ENCODE peak calls at places on chromosomes 2 and 18, in five cellular contexts. Y is glutamatergic neuron, Z is WTC11, F is MCF 10A, B is choroid plexus epithelial cell. Q is an unnamed sample.

GRCh38 chr2:239459056-239459455 is 58.2 kb upstream of the HDAC4 start:
- DNase-seq in Y (no peak), Z (no peak), F (no peak), B (no peak), Q (peak; percentile 29)

GRCh38 chr2:127932199-127932877 is 46.6 kb upstream of the AMMECR1L start:
- DNase-seq in Y (no peak), Z (no peak), F (peak; percentile 84), B (peak; percentile 60), Q (no peak)

GRCh38 chr2:10190255-10190654 is 67.7 kb downstream of the RRM2 start:
- DNase-seq in Y (no peak), Z (no peak), F (no peak), B (no peak), Q (no peak)

GRCh38 chr2:112768432-112768831 is 4.0 kb upstream of the CKAP2L start:
- DNase-seq in Y (no peak), Z (no peak), F (no peak), B (peak; percentile 52), Q (no peak)

GRCh38 chr18:48914581-48915251 is 36.0 kb downstream of the SMAD7 start:
- DNase-seq in Y (no peak), Z (no peak), F (no peak), B (no peak), Q (peak; percentile 38)

GRCh38 chr2:7102831-7103230 is 185.6 kb downstream of the RNF144A start:
- DNase-seq in Y (no peak), Z (no peak), F (no peak), B (no peak), Q (no peak)

GRCh38 chr2:38394903-38395341 is 17.8 kb upstream of the ATL2 start:
- DNase-seq in Y (no peak), Z (no peak), F (peak; percentile 27), B (no peak), Q (no peak)

GRCh38 chr2:138630164-138630563 is 128.6 kb downstream of the SPOPL start:
- DNase-seq in Y (peak; percentile 76), Z (no peak), F (no peak), B (no peak), Q (no peak)

GRCh38 chr2:40033781-40034180 is 254.7 kb upstream of the THUMPD2 start:
- DNase-seq in Y (no peak), Z (no peak), F (no peak), B (no peak), Q (no peak)

GRCh38 chr18:2534906-2535305 is 36.4 kb downstream of the METTL4 start:
- DNase-seq in Y (no peak), Z (no peak), F (no peak), B (no peak), Q (no peak)

GRCh38 chr2:641501-642430 is 35.4 kb downstream of the TMEM18 start:
- DNase-seq in Y (no peak), Z (no peak), F (peak; percentile 12), B (no peak), Q (no peak)

GRCh38 chr2:88832256-88832991 is 141.0 kb downstream of the RPIA start:
- DNase-seq in Y (no peak), Z (no peak), F (no peak), B (no peak), Q (no peak)
- TF ChIP-seq CTCF in Y (no peak), Z (no peak), F (no peak), B (no peak), Q (no peak)

GRCh38 chr2:13650586-13651180 is 933.9 kb downstream of the TRIB2 start:
- DNase-seq in Y (no peak), Z (peak; percentile 22), F (peak; percentile 17), B (no peak), Q (no peak)
- TF ChIP-seq CTCF in Y (no peak), Z (peak; percentile 24), F (no peak), B (no peak), Q (no peak)

DNA sequence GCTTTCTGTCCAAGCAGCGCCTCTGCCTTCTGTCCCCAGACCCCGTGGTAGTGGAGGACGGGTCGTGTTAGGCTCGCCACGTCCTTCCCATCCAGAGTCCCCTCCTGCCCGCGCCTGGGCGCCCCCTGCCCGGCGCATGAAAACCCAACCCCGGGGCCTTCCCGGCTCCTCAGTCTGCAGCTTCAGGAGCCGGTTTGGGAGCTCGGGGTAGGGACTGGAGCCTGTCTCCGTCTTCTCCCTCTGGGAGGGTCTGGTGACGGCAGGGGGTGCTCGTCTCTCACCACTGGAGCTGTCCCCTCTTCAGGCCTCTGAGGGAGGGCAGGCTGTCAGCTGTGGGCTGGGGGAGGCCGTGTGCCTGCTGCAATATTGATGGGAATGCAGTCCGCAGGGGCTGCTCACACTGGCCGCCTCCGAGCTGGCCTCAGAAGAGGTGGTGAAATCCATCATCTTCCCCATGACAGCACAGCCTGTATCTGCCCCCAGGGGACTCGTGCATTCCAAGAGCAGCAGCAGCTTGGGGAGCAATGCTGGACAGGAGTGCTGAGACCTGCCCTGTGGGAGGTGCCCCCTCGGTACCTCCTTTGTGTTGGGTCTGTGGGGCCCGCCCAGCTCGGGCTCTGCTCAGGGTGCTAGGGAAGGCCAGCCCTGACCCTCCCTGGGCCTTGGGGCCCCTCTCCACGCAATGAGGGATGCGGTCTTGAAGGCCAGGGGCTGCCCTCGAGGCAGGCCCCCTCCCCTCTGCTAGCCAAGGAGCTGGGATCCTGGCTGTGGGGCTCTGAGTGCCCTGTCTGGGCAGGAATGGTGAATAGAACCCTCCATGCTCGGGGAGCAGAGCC is 17.8 kb upstream of the KLHL30 start:
- DNase-seq in Y (peak; percentile 66), Z (peak; percentile 49), F (no peak), B (peak; percentile 36), Q (no peak)
- TF ChIP-seq CTCF in Y (no peak), Z (no peak), F (no peak), B (peak; percentile 45), Q (no peak)

GRCh38 chr2:26316845-26317244 is 29.1 kb upstream of the SELENOI start:
- DNase-seq in Y (no peak), Z (no peak), F (no peak), B (no peak), Q (no peak)

GRCh38 chr2:26317377-26318105 is 28.4 kb upstream of the SELENOI start:
- DNase-seq in Y (no peak), Z (no peak), F (no peak), B (no peak), Q (no peak)

GRCh38 chr2:26314243-26314642 is 31.7 kb upstream of the SELENOI start:
- DNase-seq in Y (no peak), Z (peak; percentile 67), F (no peak), B (no peak), Q (no peak)

GRCh38 chr2:26313446-26313845 is 32.5 kb upstream of the SELENOI start:
- DNase-seq in Y (no peak), Z (no peak), F (no peak), B (no peak), Q (no peak)

GRCh38 chr2:26316041-26316440 is 29.9 kb upstream of the SELENOI start:
- DNase-seq in Y (no peak), Z (no peak), F (no peak), B (peak; percentile 18), Q (no peak)
- TF ChIP-seq CTCF in Y (no peak), Z (no peak), F (peak; percentile 21), B (peak; percentile 32), Q (no peak)

GRCh38 chr2:36717556-36718266 is 21.2 kb downstream of the VIT start:
- DNase-seq in Y (no peak), Z (no peak), F (no peak), B (peak; percentile 26), Q (no peak)

GRCh38 chr2:36713300-36713699 is 16.8 kb downstream of the VIT start:
- DNase-seq in Y (no peak), Z (no peak), F (no peak), B (no peak), Q (no peak)

GRCh38 chr2:36710858-36711520 is 14.5 kb downstream of the VIT start:
- DNase-seq in Y (no peak), Z (no peak), F (no peak), B (no peak), Q (no peak)

GRCh38 chr2:36716136-36716535 is 19.6 kb downstream of the VIT start:
- DNase-seq in Y (no peak), Z (no peak), F (no peak), B (no peak), Q (no peak)
- TF ChIP-seq CTCF in Y (no peak), Z (no peak), F (no peak), B (no peak), Q (no peak)

GRCh38 chr2:2146220-2146619 is 184.9 kb downstream of the MYT1L start:
- DNase-seq in Y (no peak), Z (no peak), F (no peak), B (no peak), Q (no peak)

GRCh38 chr2:2147024-2147900 is 183.8 kb downstream of the MYT1L start:
- DNase-seq in Y (peak; percentile 61), Z (no peak), F (no peak), B (no peak), Q (no peak)

DNA sequence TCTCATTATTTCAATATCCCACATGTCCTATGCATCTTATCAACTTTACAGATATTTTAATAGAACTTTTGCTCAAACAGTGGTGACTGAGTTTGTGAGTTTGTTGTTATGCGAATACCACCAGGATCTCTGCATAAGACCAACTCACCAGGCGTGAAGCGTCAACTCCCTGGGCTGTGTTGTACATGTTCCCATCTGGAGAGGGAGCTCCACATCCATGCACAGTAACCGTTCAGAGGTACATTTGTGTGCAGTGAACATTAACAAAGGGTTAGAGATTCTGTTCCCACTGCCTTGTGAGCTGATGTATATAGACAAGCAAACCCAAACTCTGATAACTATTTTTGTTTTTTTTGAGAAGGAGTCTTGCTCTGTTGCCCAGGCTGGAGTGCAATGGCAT is 188.7 kb downstream of the MYT1L start:
- DNase-seq in Y (no peak), Z (no peak), F (no peak), B (no peak), Q (no peak)
- TF ChIP-seq CTCF in Y (no peak), Z (no peak), F (no peak), B (no peak), Q (no peak)

DNA sequence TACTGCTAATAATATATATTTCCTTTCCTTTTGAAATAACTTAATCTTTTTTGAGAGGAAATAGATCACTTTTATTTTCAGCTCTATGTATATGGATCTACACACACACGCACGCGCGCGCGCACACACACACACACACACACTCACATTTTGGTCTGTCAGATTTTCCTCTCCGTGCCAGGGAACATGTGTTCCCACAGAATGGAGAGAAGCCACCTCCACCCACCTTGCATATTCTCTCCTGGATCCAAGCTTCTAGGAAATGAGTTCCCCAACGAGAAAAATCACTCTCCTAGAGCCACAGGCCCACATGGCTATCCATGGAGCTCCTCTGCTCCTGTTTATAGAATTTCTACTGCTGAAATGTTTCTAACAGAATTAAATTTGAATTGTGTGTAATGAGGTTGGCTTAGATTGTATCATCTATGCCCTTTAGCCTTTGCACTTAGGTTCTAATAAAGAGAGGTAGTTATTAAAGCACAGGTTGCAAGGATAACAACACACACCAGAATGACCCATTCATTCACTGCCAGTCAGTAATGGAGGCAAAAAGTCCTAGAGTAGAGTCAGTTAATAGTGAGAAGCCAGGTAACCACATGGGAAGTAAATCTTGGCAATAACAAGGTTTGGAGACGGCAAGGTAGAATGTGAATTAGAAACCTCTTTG is 19.7 kb downstream of the IFIH1 start:
- DNase-seq in Y (no peak), Z (no peak), F (no peak), B (no peak), Q (no peak)
- TF ChIP-seq CTCF in Y (no peak), Z (no peak), F (no peak), B (no peak), Q (no peak)

GRCh38 chr2:117618607-117619006 is 195.9 kb upstream of the DDX18 start:
- DNase-seq in Y (no peak), Z (no peak), F (no peak), B (no peak), Q (no peak)
- TF ChIP-seq CTCF in Y (no peak), Z (no peak), F (no peak), B (no peak), Q (no peak)

GRCh38 chr2:189982087-189982486 is 80.4 kb downstream of the MSTN start:
- DNase-seq in Y (no peak), Z (no peak), F (no peak), B (no peak), Q (no peak)

GRCh38 chr2:189982777-189983394 is 79.6 kb downstream of the MSTN start:
- DNase-seq in Y (no peak), Z (no peak), F (peak; percentile 17), B (peak; percentile 8), Q (no peak)
- TF ChIP-seq CTCF in Y (peak; percentile 61), Z (peak; percentile 38), F (peak; percentile 28), B (peak; percentile 56), Q (peak; percentile 19)